ENCODE peak calls at places on chromosomes 3 and 15, in five cellular contexts. L is IMR-90, Q is A549, U is HepG2, B is GM12878. H is an unnamed sample.

GRCh38 chr15:40554164-40554530 is 10.7 kb downstream of the CCDC32 start:
- DNase-seq in Q (no peak), L (no peak), B (no peak), U (no peak), H (no peak)

GRCh38 chr3:125212509-125213372 is at the start of gene SLC12A8:
- DNase-seq in L (no peak), B (no peak), Q (no peak), U (no peak), H (no peak)

GRCh38 chr15:100558771-100559254 is 30.1 kb upstream of the CERS3 start:
- DNase-seq in Q (no peak), L (no peak), B (no peak), U (no peak), H (no peak)

GRCh38 chr3:126546013-126546412 is 12.7 kb downstream of the C3orf22 start:
- DNase-seq in U (no peak), L (no peak), B (no peak), Q (no peak), H (no peak)

GRCh38 chr3:136804813-136805212 is 14.1 kb upstream of the SLC35G2 start:
- DNase-seq in L (no peak), B (no peak), Q (no peak), U (no peak), H (no peak)

GRCh38 chr3:189276481-189277190 is 104.9 kb downstream of the TPRG1 start:
- DNase-seq in L (peak), B (no peak), U (no peak), Q (no peak), H (no peak)

GRCh38 chr15:47993051-47993450 is 127.7 kb upstream of the SLC24A5 start:
- DNase-seq in L (no peak), Q (no peak), U (no peak), B (no peak), H (no peak)

GRCh38 chr3:33442190-33442589 is 2.0 kb upstream of the UBP1 start:
- DNase-seq in L (no peak), B (no peak), U (no peak), Q (no peak), H (no peak)

GRCh38 chr15:92142242-92143232 is 251.1 kb upstream of the ST8SIA2 start:
- DNase-seq in U (no peak), Q (no peak), L (no peak), B (no peak), H (no peak)

GRCh38 chr15:92143765-92144164 is 249.9 kb upstream of the ST8SIA2 start:
- DNase-seq in B (no peak), Q (no peak), U (no peak), L (no peak), H (peak)

GRCh38 chr15:92141607-92142006 is 252.1 kb upstream of the ST8SIA2 start:
- DNase-seq in U (no peak), B (no peak), Q (no peak), L (no peak), H (no peak)

DNA sequence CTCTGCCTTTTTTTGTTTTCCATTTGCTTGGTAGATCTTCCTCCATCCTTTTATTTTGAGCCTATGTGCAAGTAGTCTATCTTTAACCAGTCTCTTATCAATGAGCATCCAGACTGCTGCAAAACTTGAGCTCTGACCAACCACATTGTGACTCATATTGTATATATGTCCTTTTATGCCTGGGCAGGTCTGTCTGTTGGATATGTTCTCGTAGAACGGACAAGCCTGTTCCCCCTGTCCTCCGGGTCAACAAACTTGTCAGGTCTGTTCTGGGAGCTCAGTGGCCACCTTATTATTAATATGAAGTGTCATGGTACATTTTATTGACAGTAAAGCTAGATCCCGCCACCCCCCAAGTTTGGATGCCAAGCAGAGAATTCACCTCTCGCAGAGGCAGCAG is 252.9 kb upstream of the ST8SIA2 start:
- DNase-seq in B (no peak), Q (no peak), U (no peak), L (no peak), H (no peak)
- TF ChIP-seq RFX5 in B (no peak), Q (no peak), U (no peak), L (no peak), H (no peak)

DNA sequence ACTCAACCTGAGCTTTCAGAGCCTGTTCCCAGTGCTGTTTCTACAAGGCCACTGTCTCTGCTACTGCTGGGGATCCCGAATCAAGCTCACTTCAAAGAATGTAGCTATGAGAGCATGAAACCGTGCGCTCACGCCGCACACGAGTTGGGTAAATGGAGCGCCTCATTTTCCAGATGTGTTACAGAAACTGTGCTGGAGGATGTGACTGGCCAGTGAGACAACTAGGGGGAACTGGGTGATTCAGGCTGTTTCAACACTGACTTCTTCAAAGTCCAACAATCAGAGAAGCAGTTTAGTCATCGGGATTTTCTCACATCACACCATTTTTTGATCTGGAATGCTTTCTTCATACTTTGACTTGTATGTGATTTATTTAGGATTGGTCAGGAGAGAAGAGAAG is 3.5 kb downstream of the ZNF710 start:
- DNase-seq in L (peak), U (peak), Q (peak), B (no peak), H (no peak)
- TF ChIP-seq RFX5 in L (no peak), U (no peak), Q (no peak), B (no peak), H (no peak)

GRCh38 chr3:101512521-101513418 is at the start of gene SENP7:
- DNase-seq in L (peak), U (peak), B (peak), Q (peak), H (peak)

GRCh38 chr3:101513419-101513986 is 491 bp upstream of the SENP7 start:
- DNase-seq in U (no peak), B (no peak), L (no peak), Q (no peak), H (no peak)

GRCh38 chr3:101519685-101520365 is 6.8 kb upstream of the SENP7 start:
- DNase-seq in L (no peak), Q (peak), U (peak), B (no peak), H (no peak)

GRCh38 chr3:101521251-101521701 is 8.3 kb upstream of the SENP7 start:
- DNase-seq in L (no peak), B (no peak), U (no peak), Q (no peak), H (no peak)

DNA sequence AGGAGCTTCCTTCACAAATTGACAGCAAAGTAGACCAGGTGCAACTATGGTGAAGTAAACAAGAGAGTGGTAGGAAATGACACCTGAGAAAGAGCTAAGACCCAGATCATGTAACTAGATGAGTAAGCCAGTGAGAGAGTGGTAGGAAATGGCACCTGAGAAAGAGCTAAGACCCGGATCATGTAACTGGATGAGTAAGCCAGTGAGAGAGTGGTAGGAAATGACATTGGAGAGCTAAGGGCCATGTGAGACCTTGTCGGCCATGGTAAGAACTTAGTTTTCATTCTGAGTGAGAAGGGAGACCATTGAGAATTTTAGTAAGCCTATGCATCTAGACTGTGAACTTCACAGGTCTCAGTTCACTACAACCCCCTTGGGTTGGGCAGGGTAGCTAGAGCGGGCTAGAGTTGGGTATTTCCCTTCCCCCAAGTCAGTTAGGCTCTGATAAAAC is 5.4 kb upstream of the SENP7 start:
- DNase-seq in U (peak), L (peak), Q (peak), B (peak), H (no peak)
- TF ChIP-seq RFX5 in U (no peak), L (no peak), Q (no peak), B (no peak), H (no peak)

GRCh38 chr15:65327651-65328393 is 23.3 kb downstream of the RNU5B-1 start:
- DNase-seq in Q (no peak), B (no peak), L (no peak), U (no peak), H (no peak)

GRCh38 chr15:65328506-65329297 is 24.2 kb downstream of the RNU5B-1 start:
- DNase-seq in Q (no peak), U (no peak), L (no peak), B (no peak), H (no peak)

GRCh38 chr15:65326844-65327243 is 22.4 kb downstream of the RNU5B-1 start:
- DNase-seq in L (no peak), B (no peak), Q (no peak), U (no peak), H (no peak)

GRCh38 chr15:65323071-65323511 is 18.6 kb downstream of the RNU5B-1 start:
- DNase-seq in B (no peak), Q (no peak), L (peak), U (no peak), H (no peak)

GRCh38 chr15:65326109-65326508 is 21.6 kb downstream of the RNU5B-1 start:
- DNase-seq in U (no peak), Q (no peak), B (no peak), L (no peak), H (no peak)
- TF ChIP-seq RFX5 in U (no peak), Q (no peak), B (no peak), L (no peak), H (no peak)

DNA sequence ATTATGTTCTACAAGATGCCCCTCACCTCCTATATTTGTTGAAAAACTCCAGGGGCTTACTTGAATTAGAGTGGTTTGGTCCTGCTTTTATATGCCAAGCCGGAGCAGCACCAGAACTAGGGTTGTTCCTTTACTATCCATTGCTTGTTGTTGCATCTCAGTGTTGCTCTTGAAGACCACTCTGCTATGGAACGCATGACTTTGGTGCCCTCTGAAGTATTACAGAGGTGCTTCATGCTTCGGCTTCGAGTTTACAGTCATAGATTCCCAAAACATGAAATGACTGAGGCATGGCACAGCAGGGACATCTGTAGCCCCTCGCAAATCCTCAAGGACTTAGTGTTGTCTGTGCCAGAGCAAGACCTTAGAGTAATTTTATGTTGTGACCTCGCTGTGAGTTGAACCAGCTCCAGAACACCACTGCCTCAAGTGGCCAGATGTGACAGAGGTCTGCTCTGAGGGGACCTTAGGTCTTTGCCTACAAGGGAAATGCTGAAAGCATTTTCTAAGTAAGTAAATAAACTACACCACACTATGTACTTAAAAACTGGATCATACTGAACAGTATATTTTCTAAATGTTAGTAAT is 67.2 kb upstream of the SIAH2 start:
- DNase-seq in U (peak), L (no peak), Q (peak), B (no peak), H (peak)
- TF ChIP-seq RFX5 in U (no peak), L (no peak), Q (no peak), B (no peak), H (no peak)

DNA sequence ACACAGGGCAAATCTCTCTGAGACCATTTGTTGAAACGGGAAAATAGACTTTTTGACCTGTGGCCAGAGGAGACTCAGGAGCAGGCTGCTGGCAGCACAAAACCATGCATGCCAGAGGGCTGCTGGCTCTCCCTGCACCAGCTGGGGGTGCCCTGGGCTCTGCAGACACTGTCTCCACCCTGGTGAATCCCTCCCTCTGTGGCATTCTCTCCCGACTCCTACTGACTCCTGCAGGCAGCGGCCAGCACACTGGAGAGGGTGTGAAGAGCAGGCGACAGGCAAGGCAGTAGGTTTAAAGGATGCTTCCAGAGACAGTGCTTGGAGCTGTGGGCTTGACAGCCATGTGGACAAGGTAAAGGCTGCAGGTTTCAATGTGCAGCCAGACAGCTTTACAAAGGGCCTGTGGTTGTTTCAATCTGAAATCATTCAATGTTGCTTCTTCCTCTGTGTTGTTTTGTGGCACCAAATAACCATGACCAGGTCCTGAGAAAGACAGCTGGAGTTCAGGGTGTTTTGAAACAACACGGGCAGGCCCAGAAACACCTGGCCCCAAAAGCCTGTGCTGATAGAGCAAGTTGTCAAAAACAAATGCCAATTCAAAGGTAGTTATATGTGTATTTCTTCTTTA is 431.0 kb upstream of the ATP10A start:
- DNase-seq in B (no peak), L (no peak), Q (no peak), U (no peak), H (no peak)
- TF ChIP-seq RFX5 in B (no peak), L (no peak), Q (no peak), U (no peak), H (no peak)

GRCh38 chr15:82132116-82132515 is 86.3 kb upstream of the MEX3B start:
- DNase-seq in U (no peak), L (peak), B (no peak), Q (no peak), H (no peak)

GRCh38 chr15:82127581-82127980 is 81.8 kb upstream of the MEX3B start:
- DNase-seq in L (no peak), Q (no peak), U (no peak), B (no peak), H (no peak)

GRCh38 chr15:82128401-82129143 is 82.8 kb upstream of the MEX3B start:
- DNase-seq in B (no peak), U (no peak), L (peak), Q (no peak), H (no peak)

GRCh38 chr15:82129144-82129692 is 83.4 kb upstream of the MEX3B start:
- DNase-seq in Q (no peak), U (no peak), L (no peak), B (no peak), H (no peak)

GRCh38 chr15:82129769-82130168 is 84.0 kb upstream of the MEX3B start:
- DNase-seq in U (no peak), L (peak), Q (peak), B (no peak), H (no peak)
- TF ChIP-seq RFX5 in U (no peak), L (no peak), Q (no peak), B (no peak), H (no peak)

DNA sequence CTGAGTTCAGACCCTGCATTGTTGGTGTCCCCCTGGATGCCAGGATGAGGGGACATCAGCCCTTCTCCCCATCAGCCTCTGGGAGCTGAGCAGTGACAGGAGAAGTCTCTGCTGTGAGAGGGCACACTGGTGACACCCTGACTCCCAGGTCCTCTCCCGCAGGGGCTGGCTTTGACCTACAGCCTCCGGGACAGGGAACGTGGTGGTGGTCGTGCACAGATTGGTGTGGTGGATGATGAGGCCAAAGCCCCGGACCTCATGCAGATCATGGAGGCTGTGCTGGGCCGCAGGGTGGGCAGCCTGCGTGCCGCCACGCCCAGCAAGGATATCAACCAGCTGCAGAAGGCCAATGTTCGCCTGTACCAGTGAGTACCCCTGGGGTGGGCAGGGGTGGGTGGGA is 6.7 kb downstream of the VILL start:
- DNase-seq in Q (no peak), B (no peak), U (no peak), L (no peak), H (no peak)
- TF ChIP-seq RFX5 in Q (no peak), B (no peak), U (no peak), L (no peak), H (no peak)

GRCh38 chr3:162994165-162994564 is 1497.6 kb downstream of the OTOL1 start:
- DNase-seq in L (no peak), B (no peak), Q (no peak), U (no peak), H (no peak)
- TF ChIP-seq RFX5 in L (no peak), B (no peak), Q (no peak), U (no peak), H (no peak)

GRCh38 chr3:52067046-52067445 is 10.7 kb upstream of the DUSP7 start:
- DNase-seq in B (no peak), U (no peak), L (no peak), Q (no peak), H (no peak)
- TF ChIP-seq RFX5 in B (no peak), U (no peak), L (no peak), Q (no peak), H (no peak)

H was measured in K562.